ENCODE peak calls at places on chromosome 14, in four cellular contexts. O is suprapubic skin, F is IMR-90, R is spleen. P is an unnamed sample.

GRCh38 chr14:24392327-24393098 is 6.3 kb upstream of the NYNRIN start:
- DNase-seq in F (peak), O (no peak), R (no peak), P (no peak)

GRCh38 chr14:47555333-47555732 is 120.1 kb downstream of the MDGA2 start:
- DNase-seq in F (no peak), O (no peak), R (no peak), P (no peak)

GRCh38 chr14:94213021-94213420 is 38.9 kb downstream of the PPP4R4 start:
- DNase-seq in R (no peak), F (peak), O (no peak), P (no peak)

GRCh38 chr14:94421316-94421715 is 31.3 kb downstream of the SERPINA11 start:
- DNase-seq in O (no peak), R (no peak), F (no peak), P (no peak)

GRCh38 chr14:99792551-99793212 is 531 bp upstream of the EML1 start:
- DNase-seq in O (no peak), R (no peak), F (peak), P (peak)

GRCh38 chr14:58815046-58815701 is 177.4 kb downstream of the DACT1 start:
- DNase-seq in R (no peak), O (no peak), F (peak), P (no peak)

GRCh38 chr14:20606190-20606901 is 15.2 kb upstream of the RNASE12 start:
- DNase-seq in R (no peak), F (peak), O (no peak), P (no peak)

GRCh38 chr14:94617988-94618822 is 6.0 kb downstream of the SERPINA3 start:
- DNase-seq in R (no peak), F (no peak), O (no peak), P (peak)

GRCh38 chr14:95039259-95039992 is 117.9 kb downstream of the DICER1 start:
- DNase-seq in F (no peak), O (no peak), R (peak), P (peak)

GRCh38 chr14:76726551-76726961 is 34.7 kb upstream of the VASH1 start:
- DNase-seq in F (no peak), O (no peak), R (peak), P (no peak)

GRCh38 chr14:51554953-51555352 is 96.8 kb upstream of the FRMD6 start:
- DNase-seq in F (peak), R (no peak), O (no peak), P (no peak)

GRCh38 chr14:58746261-58746660 is 108.5 kb downstream of the DACT1 start:
- DNase-seq in F (peak), R (no peak), O (no peak), P (no peak)

GRCh38 chr14:71322660-71323250 is 415.5 kb downstream of the PCNX1 start:
- DNase-seq in F (peak), R (no peak), O (no peak), P (no peak)

GRCh38 chr14:71327691-71328090 is 420.4 kb downstream of the PCNX1 start:
- DNase-seq in R (no peak), F (peak), O (no peak), P (no peak)

GRCh38 chr14:71328183-71328582 is 420.9 kb downstream of the PCNX1 start:
- DNase-seq in F (no peak), R (no peak), O (no peak), P (no peak)

GRCh38 chr14:71321556-71322315 is 414.5 kb downstream of the PCNX1 start:
- DNase-seq in F (peak), O (no peak), R (no peak), P (no peak)

GRCh38 chr14:71324767-71325272 is 417.6 kb downstream of the PCNX1 start:
- DNase-seq in O (no peak), F (peak), R (no peak), P (no peak)
- TF ChIP-seq POLR2A in O (no peak), F (no peak), R (no peak), P (no peak)

GRCh38 chr14:68491793-68492192 is 301.1 kb downstream of the ZFP36L1 start:
- DNase-seq in R (no peak), O (no peak), F (no peak), P (no peak)
- TF ChIP-seq CTCF in R (no peak), O (no peak), F (no peak), P (no peak)

GRCh38 chr14:73236752-73237218 is 521 bp upstream of the PAPLN start:
- DNase-seq in O (no peak), R (no peak), F (no peak), P (no peak)
- H3K4me3 ChIP-seq in O (peak), R (peak), F (no peak), P (no peak)

GRCh38 chr14:105086833-105087307 is 21.6 kb upstream of the GPR132 start:
- DNase-seq in F (peak), R (peak), O (peak), P (peak)
- TF ChIP-seq POLR2A in F (no peak), R (no peak), O (no peak), P (no peak)

GRCh38 chr14:102501751-102502315 is 7.7 kb downstream of the ANKRD9 start:
- DNase-seq in O (no peak), F (no peak), R (no peak), P (no peak)
- TF ChIP-seq CTCF in O (no peak), F (no peak), R (no peak), P (no peak)

GRCh38 chr14:92108345-92109254 is 2.2 kb upstream of the ATXN3 start:
- DNase-seq in O (no peak), F (no peak), R (no peak), P (no peak)
- H3K4me3 ChIP-seq in O (no peak), F (no peak), R (no peak), P (no peak)

GRCh38 chr14:88535149-88535548 is 19.7 kb downstream of the PTPN21 start:
- DNase-seq in O (no peak), F (no peak), R (no peak), P (no peak)
- TF ChIP-seq POLR2A in O (no peak), F (no peak), R (no peak), P (no peak)

GRCh38 chr14:96501383-96501745 is 818 bp upstream of the PAPOLA start:
- DNase-seq in R (no peak), F (no peak), O (no peak), P (no peak)

GRCh38 chr14:96497087-96497486 is 5.1 kb upstream of the PAPOLA start:
- DNase-seq in F (no peak), R (no peak), O (no peak), P (no peak)

GRCh38 chr14:96502621-96503251 is 554 bp downstream of the PAPOLA start:
- DNase-seq in R (peak), O (peak), F (peak), P (peak)

GRCh38 chr14:96497586-96497985 is 4.6 kb upstream of the PAPOLA start:
- DNase-seq in F (no peak), R (no peak), O (no peak), P (no peak)

DNA sequence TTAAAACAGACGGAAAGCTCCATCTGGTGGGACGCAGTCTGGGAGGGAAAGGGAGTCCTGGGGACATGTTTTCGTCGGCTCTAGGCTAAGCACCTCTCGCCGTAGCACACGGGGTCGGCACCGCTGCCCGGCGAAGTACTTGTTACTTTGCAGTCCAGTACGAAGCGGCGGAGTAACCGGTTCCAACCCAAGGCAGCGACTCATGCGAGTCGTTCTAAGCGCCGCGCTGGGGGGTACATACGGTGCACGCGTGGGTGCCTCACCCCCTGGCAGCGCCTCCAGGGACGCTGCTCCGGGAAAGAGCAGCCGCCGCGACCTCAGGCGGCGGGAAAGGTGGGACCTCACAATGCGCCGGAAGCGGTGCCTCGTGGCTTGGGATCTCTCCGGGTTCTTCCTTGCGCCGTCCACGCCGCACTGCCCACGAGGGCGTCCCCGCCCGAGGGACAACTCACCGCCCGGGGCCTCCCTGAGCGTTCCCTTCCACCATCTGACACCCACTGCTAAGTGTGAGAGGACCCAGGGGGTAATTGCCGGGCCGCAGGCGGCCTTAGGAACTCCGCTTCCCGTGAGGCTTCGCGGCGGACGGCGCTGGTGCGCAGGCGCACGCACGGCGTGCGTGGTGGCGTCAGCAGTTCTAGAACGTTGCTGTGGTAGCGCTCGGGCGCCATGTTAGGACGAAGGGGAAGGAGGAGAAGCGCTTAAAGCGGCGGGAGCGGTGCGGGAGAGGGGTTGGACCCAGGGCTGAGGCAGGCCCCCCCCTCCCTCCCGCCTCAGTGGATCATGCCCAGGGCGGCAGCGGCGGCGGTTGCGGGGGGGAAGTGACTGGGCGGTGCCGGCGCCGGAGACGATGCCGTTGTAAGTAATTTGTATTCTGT is at the start of gene PAPOLA:
- DNase-seq in F (peak), R (peak), O (peak), P (peak)
- TF ChIP-seq CTCF in F (peak), R (no peak), O (no peak), P (no peak)

GRCh38 chr14:38137005-38137404 is 70.7 kb upstream of the SSTR1 start:
- DNase-seq in R (no peak), F (peak), O (no peak), P (no peak)
- H3K4me3 ChIP-seq in R (no peak), F (no peak), O (no peak), P (no peak)